ENCODE peak calls at places on chromosomes 11 and 22, in five cellular contexts. D is mucosa of descending colon, J is astrocyte of the spinal cord, I is heart left ventricle, P is OCI-LY7. Q is an unnamed sample.

GRCh38 chr11:57779275-57779674 is 17.7 kb downstream of the CTNND1 start:
- DNase-seq in D (no peak), J (peak; percentile 64), I (no peak), P (no peak), Q (peak; percentile 79)

GRCh38 chr11:44948155-44948554 is 2.5 kb downstream of the TP53I11 start:
- DNase-seq in D (no peak), J (no peak), I (no peak), P (no peak), Q (no peak)

GRCh38 chr22:42432020-42432596 is at the start of gene NFAM1:
- DNase-seq in D (peak; percentile 43), J (no peak), I (peak; percentile 85), P (no peak), Q (no peak)

GRCh38 chr11:14506532-14506931 is 6.9 kb upstream of the COPB1 start:
- DNase-seq in D (no peak), J (peak; percentile 34), I (no peak), P (no peak), Q (no peak)

GRCh38 chr11:118715837-118716260 is 36.4 kb upstream of the TREH start:
- DNase-seq in D (no peak), J (no peak), I (no peak), P (peak; percentile 27), Q (no peak)

GRCh38 chr11:66183581-66184048 is 84.8 kb upstream of the RAB1B start:
- DNase-seq in D (no peak), J (no peak), I (no peak), P (peak; percentile 8), Q (peak; percentile 15)

GRCh38 chr11:116379185-116379828 is 393.5 kb downstream of the BUD13 start:
- DNase-seq in D (peak; percentile 33), J (peak; percentile 18), I (no peak), P (peak; percentile 17), Q (peak; percentile 90)

GRCh38 chr22:17431179-17431578 is 61.9 kb downstream of the CECR2 start:
- DNase-seq in D (no peak), J (peak; percentile 10), I (no peak), P (no peak), Q (no peak)

GRCh38 chr11:132862137-132862536 is 670.2 kb downstream of the OPCML start:
- DNase-seq in D (no peak), J (no peak), I (no peak), P (no peak), Q (no peak)

GRCh38 chr11:70292863-70293262 is 22.4 kb downstream of the PPFIA1 start:
- DNase-seq in D (no peak), J (no peak), I (no peak), P (no peak), Q (no peak)

GRCh38 chr11:22510741-22511140 is 114.9 kb downstream of the FANCF start:
- DNase-seq in D (no peak), J (peak; percentile 25), I (no peak), P (no peak), Q (no peak)

GRCh38 chr11:72584293-72584921 is 89.8 kb downstream of the PDE2A start:
- DNase-seq in D (peak; percentile 65), J (no peak), I (peak; percentile 86), P (no peak), Q (peak; percentile 9)

GRCh38 chr22:30695351-30695762 is 683 bp downstream of the OSBP2 start:
- DNase-seq in D (peak; percentile 39), J (no peak), I (no peak), P (no peak), Q (no peak)

GRCh38 chr11:3808846-3809623 is 675 bp downstream of the PGAP2 start:
- DNase-seq in D (no peak), J (peak; percentile 44), I (no peak), P (peak; percentile 75), Q (peak; percentile 52)

GRCh38 chr22:39317084-39317755 is 2.2 kb downstream of the RPL3 start:
- DNase-seq in D (no peak), J (no peak), I (no peak), P (peak; percentile 83), Q (no peak)

GRCh38 chr11:36763187-36763586 is 165.2 kb upstream of the RAG2 start:
- DNase-seq in D (no peak), J (no peak), I (no peak), P (no peak), Q (no peak)

GRCh38 chr11:112219476-112220232 is 6.6 kb upstream of the PTS start:
- DNase-seq in D (no peak), J (peak; percentile 79), I (no peak), P (peak; percentile 79), Q (peak; percentile 67)

GRCh38 chr11:120035756-120036155 is 102.2 kb downstream of the TRIM29 start:
- DNase-seq in D (no peak), J (no peak), I (no peak), P (no peak), Q (no peak)

GRCh38 chr22:39308614-39309363 is 10.6 kb downstream of the RPL3 start:
- DNase-seq in D (no peak), J (peak; percentile 96), I (peak; percentile 81), P (no peak), Q (peak; percentile 95)

GRCh38 chr11:118135051-118135795 is 17.4 kb downstream of the SCN4B start:
- DNase-seq in D (no peak), J (no peak), I (no peak), P (no peak), Q (no peak)

GRCh38 chr11:65630215-65630614 is 7.7 kb upstream of the SIPA1 start:
- DNase-seq in D (no peak), J (no peak), I (no peak), P (no peak), Q (no peak)

GRCh38 chr11:9132203-9132878 is 40.9 kb upstream of the SCUBE2 start:
- DNase-seq in D (no peak), J (no peak), I (no peak), P (no peak), Q (no peak)

GRCh38 chr11:23723861-23724260 is 773.0 kb upstream of the LUZP2 start:
- DNase-seq in D (no peak), J (no peak), I (no peak), P (no peak), Q (no peak)

GRCh38 chr11:128476031-128476430 is 111.3 kb downstream of the ETS1 start:
- DNase-seq in D (no peak), J (no peak), I (no peak), P (no peak), Q (no peak)

GRCh38 chr22:27340047-27340446 is 461.5 kb downstream of the MN1 start:
- DNase-seq in D (no peak), J (no peak), I (no peak), P (no peak), Q (no peak)

GRCh38 chr22:38305481-38306448 is 11.5 kb downstream of the CSNK1E start:
- DNase-seq in D (peak; percentile 64), J (peak; percentile 33), I (peak; percentile 47), P (peak; percentile 73), Q (no peak)

GRCh38 chr11:86608251-86608799 is 64.1 kb downstream of the ME3 start:
- DNase-seq in D (peak; percentile 79), J (peak; percentile 85), I (peak; percentile 76), P (peak; percentile 47), Q (peak; percentile 86)
- H3K4me3 ChIP-seq in D (no peak overlapping the region), J (no peak overlapping the region), I (peak overlapping the region; percentile 8), P (no peak overlapping the region), Q (no peak overlapping the region)

DNA sequence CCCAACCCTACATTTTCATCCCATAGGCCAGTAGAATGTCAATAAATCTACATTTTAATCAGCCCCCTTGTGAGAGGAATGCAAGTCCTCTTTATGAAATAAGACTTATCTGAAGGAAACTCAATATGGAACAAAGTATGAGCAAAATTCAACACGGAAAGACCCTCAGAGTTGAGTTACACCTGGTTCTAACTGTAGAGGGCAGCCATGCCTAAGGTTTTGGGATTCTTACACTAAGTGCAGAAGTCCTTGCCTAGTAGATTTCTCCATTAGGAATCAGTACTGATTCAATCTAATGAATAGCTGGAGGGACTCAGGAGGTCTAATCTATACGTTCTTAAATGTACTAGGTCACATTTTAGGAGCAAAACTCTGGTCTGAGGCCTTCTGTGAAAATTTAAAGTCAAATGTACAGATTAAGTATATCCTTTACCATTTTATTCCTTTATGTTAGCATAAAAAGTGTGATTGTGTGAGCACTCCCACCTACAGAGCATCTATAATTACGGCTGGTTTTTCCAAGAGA is 904.5 kb downstream of the DLG2 start:
- DNase-seq in D (no peak), J (no peak), I (no peak), P (peak; percentile 6), Q (peak; percentile 28)
- TF ChIP-seq CTCF in D (no peak), J (no peak), I (peak; percentile 18), P (peak; percentile 47), Q (no peak)

GRCh38 chr11:62013266-62014157 is 46.1 kb upstream of the FTH1 start:
- DNase-seq in D (peak; percentile 55), J (no peak), I (no peak), P (no peak), Q (peak; percentile 32)
- H3K4me3 ChIP-seq in D (no peak overlapping the region), J (no peak overlapping the region), I (no peak overlapping the region), P (no peak overlapping the region), Q (no peak overlapping the region)

GRCh38 chr11:12832828-12833227 is 158.6 kb downstream of the TEAD1 start:
- DNase-seq in D (no peak), J (no peak), I (no peak), P (no peak), Q (no peak)

GRCh38 chr11:12835286-12835685 is 161.1 kb downstream of the TEAD1 start:
- DNase-seq in D (no peak), J (no peak), I (no peak), P (no peak), Q (no peak)

GRCh38 chr11:12831471-12832202 is 157.4 kb downstream of the TEAD1 start:
- DNase-seq in D (no peak), J (no peak), I (no peak), P (no peak), Q (no peak)

GRCh38 chr11:12834166-12834565 is 159.9 kb downstream of the TEAD1 start:
- DNase-seq in D (no peak), J (no peak), I (no peak), P (no peak), Q (no peak)

DNA sequence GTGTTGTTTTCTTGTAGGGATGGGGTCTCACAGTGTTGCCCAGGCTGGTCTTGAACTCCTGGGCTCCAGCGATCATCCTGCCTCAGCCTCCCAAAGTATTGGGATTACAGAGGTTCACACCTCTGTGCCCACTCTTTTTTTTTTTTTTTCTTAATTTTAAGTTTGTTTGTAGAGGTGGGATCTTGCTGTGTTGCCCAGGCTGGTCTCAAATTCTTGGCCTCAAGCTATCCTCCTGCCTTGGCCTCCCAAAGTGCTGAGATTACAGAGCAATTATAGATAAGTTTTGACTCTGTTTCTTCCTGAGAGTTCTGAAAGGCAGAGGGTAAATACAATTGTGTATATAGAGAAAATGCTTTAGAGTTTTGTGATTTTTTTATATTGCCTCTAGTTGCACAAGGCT is 160.4 kb downstream of the TEAD1 start:
- DNase-seq in D (no peak), J (no peak), I (no peak), P (no peak), Q (no peak)
- TF ChIP-seq CTCF in D (no peak), J (no peak), I (no peak), P (no peak), Q (no peak)

GRCh38 chr22:44181912-44182590 is 1.3 kb downstream of the PARVG start:
- DNase-seq in D (no peak), J (no peak), I (no peak), P (no peak), Q (no peak)
- H3K4me3 ChIP-seq in D (no peak overlapping the region), J (no peak overlapping the region), I (peak overlapping the region; percentile 47), P (no peak overlapping the region), Q (no peak overlapping the region)

Q was measured in cardiac muscle cell.